ENCODE peak calls at places on chromosomes 4 and X, in six cellular contexts. H is A172, Z is GM12892, W is EH, E is kidney, G is cardiac septum. V is an unnamed sample.

GRCh38 chr4:171846232-171846631 is 33.0 kb downstream of the GALNTL6 start:
- DNase-seq in H (peak; percentile 53), Z (no peak), W (peak; percentile 66), E (no peak), G (no peak), V (no peak)

GRCh38 chrX:40996886-40997530 is 88.2 kb upstream of the USP9X start:
- DNase-seq in W (peak; percentile 70), H (peak; percentile 51), Z (no peak), E (no peak), G (no peak), V (no peak)

GRCh38 chr4:75036046-75036445 is 103.1 kb downstream of the PARM1 start:
- DNase-seq in W (no peak), Z (no peak), E (no peak), G (no peak), H (no peak), V (no peak)

GRCh38 chr4:1194028-1194900 is 21.9 kb upstream of the SPON2 start:
- DNase-seq in E (peak; percentile 92), H (no peak), G (peak; percentile 79), Z (peak; percentile 29), W (peak; percentile 40), V (no peak)

GRCh38 chr4:186844059-186844681 is 120.5 kb upstream of the FAT1 start:
- DNase-seq in Z (no peak), H (peak; percentile 49), W (peak; percentile 91), G (no peak), E (no peak), V (no peak)

GRCh38 chr4:122010610-122011009 is 58.8 kb upstream of the TRPC3 start:
- DNase-seq in E (no peak), H (no peak), Z (no peak), G (no peak), W (peak; percentile 72), V (no peak)

GRCh38 chr4:7469023-7469422 is 34.3 kb upstream of the PSAPL1 start:
- DNase-seq in E (no peak), Z (no peak), G (no peak), H (no peak), W (no peak), V (no peak)

GRCh38 chr4:56681158-56681848 is at the start of gene HOPX:
- DNase-seq in E (peak; percentile 66), G (no peak), H (no peak), W (no peak), Z (no peak), V (peak; percentile 50)

GRCh38 chr4:86543560-86544312 is 50.4 kb upstream of the PTPN13 start:
- DNase-seq in H (peak; percentile 69), W (peak; percentile 48), Z (no peak), G (no peak), E (no peak), V (no peak)

GRCh38 chr4:7130610-7131211 is 61.6 kb upstream of the SORCS2 start:
- DNase-seq in Z (no peak), G (no peak), E (no peak), H (no peak), W (no peak), V (no peak)

GRCh38 chr4:75717332-75717873 is 7.0 kb upstream of the USO1 start:
- DNase-seq in H (no peak), W (no peak), G (no peak), Z (no peak), E (no peak), V (no peak)

GRCh38 chr4:131063878-131064277 is 1967.9 kb downstream of the C4orf33 start:
- DNase-seq in Z (no peak), E (no peak), G (no peak), W (no peak), H (no peak), V (no peak)

GRCh38 chr4:158624889-158625478 is 46.7 kb downstream of the C4orf46 start:
- DNase-seq in G (no peak), H (peak; percentile 56), W (peak; percentile 69), Z (no peak), E (no peak), V (no peak)